ENCODE peak calls at places on chromosomes 3 and 15, in nine cellular contexts. Z is A549, T is mesendoderm, U is fibroblast of mammary gland, G is psoas muscle, H is cardiac fibroblast, F is HCT116, X is AG10803, N is testis. C is an unnamed sample.

GRCh38 chr3:8622873-8623725 is 21.5 kb downstream of the SSUH2 start:
- DNase-seq in Z (peak; percentile 85), H (peak; percentile 72), U (peak; percentile 71), T (peak; percentile 90), G (peak; percentile 86), F (peak; percentile 29), N (peak; percentile 84), X (peak; percentile 70), C (peak; percentile 82)

GRCh38 chr15:80893777-80894176 is 95.8 kb downstream of the MESD start:
- DNase-seq in N (no peak), G (peak; percentile 55), T (no peak), H (peak; percentile 61), Z (no peak), X (peak; percentile 81), F (no peak), U (peak; percentile 44), C (no peak)

GRCh38 chr15:101397521-101398003 is 91.9 kb downstream of the PCSK6 start:
- DNase-seq in N (no peak), X (no peak), F (no peak), T (no peak), Z (no peak), H (no peak), G (no peak), U (no peak), C (no peak)

GRCh38 chr3:105802073-105802706 is 66.6 kb downstream of the CBLB start:
- DNase-seq in X (no peak), F (no peak), G (no peak), N (no peak), H (no peak), T (no peak), Z (no peak), U (peak; percentile 42), C (no peak)

GRCh38 chr3:3141939-3142338 is 15.2 kb downstream of the TRNT1 start:
- DNase-seq in H (no peak), G (no peak), X (no peak), T (no peak), F (no peak), N (no peak), U (no peak), Z (no peak), C (no peak)

GRCh38 chr3:53005854-53006513 is 39.9 kb downstream of the SFMBT1 start:
- DNase-seq in H (no peak), F (no peak), N (no peak), G (no peak), Z (no peak), T (no peak), U (no peak), X (no peak), C (no peak)

GRCh38 chr3:55746808-55747413 is 259.8 kb upstream of the WNT5A start:
- DNase-seq in X (peak; percentile 32), G (no peak), H (peak; percentile 40), U (peak; percentile 36), F (no peak), Z (no peak), T (no peak), N (no peak), C (no peak)

GRCh38 chr3:62013931-62014330 is 359.4 kb downstream of the FEZF2 start:
- DNase-seq in U (no peak), X (no peak), F (no peak), H (no peak), N (no peak), G (no peak), Z (no peak), T (no peak), C (no peak)

GRCh38 chr15:56307180-56307579 is 58.0 kb upstream of the TEX9 start:
- DNase-seq in N (no peak), F (no peak), G (no peak), X (no peak), Z (no peak), H (no peak), U (no peak), T (no peak), C (no peak)

GRCh38 chr3:197306374-197307086 is 8.1 kb upstream of the DLG1 start:
- DNase-seq in X (peak; percentile 93), N (no peak), Z (no peak), F (no peak), U (peak; percentile 75), T (peak; percentile 88), G (no peak), H (peak; percentile 91), C (no peak)

GRCh38 chr3:67515778-67516177 is 138.6 kb downstream of the SUCLG2 start:
- DNase-seq in G (no peak), N (no peak), T (peak; percentile 90), U (no peak), X (no peak), Z (no peak), F (no peak), H (peak; percentile 19), C (peak; percentile 16)

GRCh38 chr15:42549052-42549491 is 434 bp downstream of the HAUS2 start:
- DNase-seq in N (peak; percentile 31), F (no peak), Z (peak; percentile 27), X (peak; percentile 15), U (peak; percentile 39), H (peak; percentile 42), T (peak; percentile 62), G (no peak), C (no peak)

GRCh38 chr15:40957041-40957555 is 3.8 kb downstream of the CHAC1 start:
- DNase-seq in H (no peak), X (no peak), G (peak; percentile 66), T (no peak), N (no peak), Z (no peak), F (no peak), U (no peak), C (no peak)

GRCh38 chr15:40955141-40955903 is 2.1 kb downstream of the CHAC1 start:
- DNase-seq in G (no peak), T (no peak), F (no peak), U (no peak), N (no peak), Z (no peak), X (no peak), H (no peak), C (no peak)

GRCh38 chr15:40955930-40956542 is 2.8 kb downstream of the CHAC1 start:
- DNase-seq in Z (no peak), H (no peak), U (no peak), T (no peak), G (peak; percentile 76), N (peak; percentile 45), F (no peak), X (no peak), C (no peak)

GRCh38 chr15:40957581-40958051 is 4.3 kb downstream of the CHAC1 start:
- DNase-seq in G (peak; percentile 94), F (no peak), Z (no peak), X (peak; percentile 54), T (no peak), U (no peak), H (no peak), N (peak; percentile 74), C (no peak)

GRCh38 chr15:40956543-40956982 is 3.3 kb downstream of the CHAC1 start:
- DNase-seq in X (no peak), U (no peak), Z (no peak), T (no peak), F (no peak), N (no peak), G (peak; percentile 91), H (no peak), C (no peak)
- H3K4me3 ChIP-seq in X (peak overlapping the region; percentile 98), U (no peak overlapping the region), Z (no peak overlapping the region), T (no peak overlapping the region), F (no peak overlapping the region), N (no peak overlapping the region), G (no peak overlapping the region), H (no peak overlapping the region), C (peak overlapping the region; percentile 8)

GRCh38 chr3:151330374-151330773 is 1.0 kb upstream of the P2RY13 start:
- DNase-seq in N (no peak), U (no peak), F (no peak), T (no peak), Z (no peak), H (no peak), G (no peak), X (no peak), C (no peak)

GRCh38 chr3:151330899-151331298 is 1.6 kb upstream of the P2RY13 start:
- DNase-seq in N (no peak), U (no peak), F (no peak), Z (no peak), T (no peak), H (no peak), X (peak; percentile 30), G (no peak), C (no peak)

GRCh38 chr3:151327571-151328198 is 1.7 kb downstream of the P2RY13 start:
- DNase-seq in N (no peak), U (peak; percentile 48), T (no peak), F (no peak), Z (peak; percentile 18), G (no peak), X (peak; percentile 33), H (peak; percentile 58), C (no peak)

GRCh38 chr3:151329368-151329767 is at the start of gene P2RY13:
- DNase-seq in Z (no peak), T (no peak), X (no peak), U (no peak), F (no peak), N (no peak), G (no peak), H (no peak), C (no peak)

GRCh38 chr3:151328298-151329036 is 882 bp downstream of the P2RY13 start:
- DNase-seq in U (peak; percentile 43), F (no peak), Z (no peak), H (peak; percentile 40), N (no peak), G (no peak), X (peak; percentile 59), T (no peak), C (no peak)
- H3K4me3 ChIP-seq in U (no peak overlapping the region), F (no peak overlapping the region), Z (peak overlapping the region; percentile 27), H (no peak overlapping the region), N (no peak overlapping the region), G (peak overlapping the region; percentile 23), X (no peak overlapping the region), T (no peak overlapping the region), C (no peak overlapping the region)

GRCh38 chr15:39833515-39833981 is 50.9 kb upstream of the FSIP1 start:
- DNase-seq in T (no peak), H (peak; percentile 87), U (peak; percentile 90), Z (no peak), X (peak; percentile 92), N (no peak), F (no peak), G (no peak), C (no peak)
- H3K4me3 ChIP-seq in T (no peak overlapping the region), H (no peak overlapping the region), U (peak overlapping the region; percentile 8), Z (no peak overlapping the region), X (no peak overlapping the region), N (no peak overlapping the region), F (no peak overlapping the region), G (no peak overlapping the region), C (no peak overlapping the region)

DNA sequence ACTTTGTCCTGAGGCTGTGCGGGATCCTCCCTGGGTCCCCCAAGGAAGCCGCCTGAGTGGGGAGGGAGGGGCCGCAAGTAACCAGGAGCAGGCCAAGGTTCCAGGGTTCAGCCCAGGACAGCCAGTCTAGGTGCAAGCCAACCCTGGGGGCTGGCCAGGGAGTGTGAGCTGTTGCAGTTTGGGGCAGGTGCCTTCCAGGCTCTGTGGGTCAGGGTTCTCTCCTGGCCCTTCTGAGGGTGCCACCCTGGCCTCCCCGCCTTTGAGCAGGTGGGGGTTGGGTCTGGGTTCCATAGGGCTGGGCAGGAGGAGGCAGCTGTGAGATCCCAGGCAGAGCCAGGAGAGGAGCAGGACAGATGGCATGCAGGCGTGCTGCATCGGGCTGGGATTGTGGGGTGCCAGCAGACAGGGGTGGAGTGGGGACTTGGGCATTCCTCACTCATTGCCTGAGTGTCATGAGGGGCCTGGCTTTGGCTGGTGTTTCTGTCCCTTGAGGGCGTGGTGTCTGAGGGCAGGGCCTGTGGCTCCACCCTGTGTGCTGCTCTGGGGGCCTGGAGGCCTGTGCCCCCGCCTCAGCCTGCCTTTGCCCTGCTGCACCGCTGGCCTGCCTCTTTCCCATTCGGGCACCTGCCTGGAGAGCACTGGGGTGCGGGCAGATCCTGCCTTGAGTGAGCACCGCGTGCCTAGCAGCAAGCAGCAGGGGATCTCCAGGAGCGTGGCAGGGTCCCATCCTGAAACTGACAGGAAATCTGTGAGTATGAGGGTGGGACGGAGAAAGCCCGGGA is 18.4 kb downstream of the KLF13 start:
- DNase-seq in T (no peak), X (peak; percentile 35), N (no peak), Z (no peak), G (peak; percentile 87), H (no peak), U (no peak), F (no peak), C (no peak)
- H3K4me3 ChIP-seq in T (no peak overlapping the region), X (peak overlapping the region; percentile 7), N (no peak overlapping the region), Z (no peak overlapping the region), G (peak overlapping the region; percentile 44), H (no peak overlapping the region), U (no peak overlapping the region), F (no peak overlapping the region), C (no peak overlapping the region)

C was measured in iPS DF 6.9.